ENCODE peak calls at places on chromosomes 16 and 17, in five cellular contexts. J is HFF-Myc, C is H1, V is A549, T is neural progenitor cell. B is an unnamed sample.

GRCh38 chr16:74865922-74866598 is 91.4 kb upstream of the FA2H start:
- DNase-seq in T (peak; percentile 42), V (no peak), C (peak; percentile 47), J (no peak), B (peak; percentile 37)

GRCh38 chr16:70750893-70751467 is 50.0 kb downstream of the VAC14 start:
- DNase-seq in V (no peak), T (no peak), J (no peak), C (no peak), B (peak; percentile 91)

GRCh38 chr17:43791589-43791988 is 11.4 kb downstream of the CFAP97D1 start:
- DNase-seq in C (no peak), V (no peak), J (peak; percentile 72), T (peak; percentile 34), B (peak; percentile 65)

GRCh38 chr17:46964315-46965265 is 14.5 kb downstream of the RPRML start:
- DNase-seq in T (peak; percentile 73), V (no peak), J (no peak), C (no peak), B (no peak)

GRCh38 chr17:64507418-64507766 is 615 bp downstream of the CEP95 start:
- DNase-seq in T (peak; percentile 86), V (peak; percentile 67), C (no peak), J (peak; percentile 61), B (peak; percentile 71)

GRCh38 chr17:13582776-13583414 is 18.8 kb downstream of the HS3ST3A1 start:
- DNase-seq in V (no peak), J (no peak), T (no peak), C (no peak), B (peak; percentile 92)

GRCh38 chr16:14003119-14003570 is 68.0 kb upstream of the MRTFB start:
- DNase-seq in V (no peak), J (peak; percentile 66), C (peak; percentile 66), T (peak; percentile 83), B (peak; percentile 47)

GRCh38 chr17:80619535-80620235 is 75.0 kb downstream of the RPTOR start:
- DNase-seq in J (no peak), V (peak; percentile 69), T (no peak), C (no peak), B (no peak)

GRCh38 chr17:82808921-82809905 is 30.6 kb downstream of the ZNF750 start:
- DNase-seq in C (no peak), T (no peak), J (no peak), V (no peak), B (no peak)

GRCh38 chr17:39402279-39402889 is 958 bp upstream of the FBXL20 start:
- DNase-seq in T (peak; percentile 98), J (peak; percentile 82), V (peak; percentile 98), C (peak; percentile 73), B (peak; percentile 88)

GRCh38 chr16:27281285-27281684 is 12.7 kb upstream of the NSMCE1 start:
- DNase-seq in T (no peak), V (no peak), J (no peak), C (no peak), B (no peak)

GRCh38 chr16:49018259-49018931 is 263.2 kb downstream of the CBLN1 start:
- DNase-seq in C (no peak), J (no peak), T (no peak), V (no peak), B (no peak)

GRCh38 chr17:33871720-33872535 is 383.2 kb upstream of the CCL2 start:
- DNase-seq in J (no peak), C (no peak), V (peak; percentile 7), T (no peak), B (peak; percentile 30)

GRCh38 chr16:58258326-58258725 is 36.5 kb downstream of the PRSS54 start:
- DNase-seq in C (no peak), J (no peak), T (no peak), V (no peak), B (no peak)

GRCh38 chr17:35708149-35708548 is 23.3 kb upstream of the RASL10B start:
- DNase-seq in C (no peak), T (no peak), V (no peak), J (no peak), B (no peak)

GRCh38 chr17:43350888-43351361 is 47.9 kb upstream of the ARL4D start:
- DNase-seq in T (no peak), C (no peak), V (no peak), J (no peak), B (no peak)

GRCh38 chr17:82050761-82051641 is 610 bp downstream of the RFNG start:
- DNase-seq in V (no peak), C (no peak), T (no peak), J (no peak), B (peak; percentile 36)

GRCh38 chr16:85554791-85555548 is 58.2 kb upstream of the GSE1 start:
- DNase-seq in V (peak; percentile 69), J (no peak), T (peak; percentile 62), C (no peak), B (peak; percentile 62)

GRCh38 chr17:66990047-66990446 is 25.5 kb downstream of the CACNG4 start:
- DNase-seq in T (no peak), C (no peak), V (no peak), J (no peak), B (no peak)

GRCh38 chr17:37701424-37702020 is 43.3 kb downstream of the HNF1B start:
- DNase-seq in C (no peak), V (peak; percentile 75), J (no peak), T (peak; percentile 39), B (no peak)

GRCh38 chr17:28953444-28954118 is 2.3 kb upstream of the PHF12 start:
- DNase-seq in C (peak; percentile 69), T (peak; percentile 88), J (no peak), V (peak; percentile 72), B (peak; percentile 25)

GRCh38 chr17:64134216-64134970 is 4.4 kb upstream of the ERN1 start:
- DNase-seq in V (no peak), T (no peak), C (no peak), J (no peak), B (no peak)

GRCh38 chr17:19345486-19346350 is 16.8 kb downstream of the B9D1 start:
- DNase-seq in V (no peak), C (no peak), J (no peak), T (no peak), B (no peak)

GRCh38 chr16:86354641-86355040 is 155.7 kb upstream of the FOXF1 start:
- DNase-seq in T (no peak), C (no peak), V (no peak), J (no peak), B (peak; percentile 80)

DNA sequence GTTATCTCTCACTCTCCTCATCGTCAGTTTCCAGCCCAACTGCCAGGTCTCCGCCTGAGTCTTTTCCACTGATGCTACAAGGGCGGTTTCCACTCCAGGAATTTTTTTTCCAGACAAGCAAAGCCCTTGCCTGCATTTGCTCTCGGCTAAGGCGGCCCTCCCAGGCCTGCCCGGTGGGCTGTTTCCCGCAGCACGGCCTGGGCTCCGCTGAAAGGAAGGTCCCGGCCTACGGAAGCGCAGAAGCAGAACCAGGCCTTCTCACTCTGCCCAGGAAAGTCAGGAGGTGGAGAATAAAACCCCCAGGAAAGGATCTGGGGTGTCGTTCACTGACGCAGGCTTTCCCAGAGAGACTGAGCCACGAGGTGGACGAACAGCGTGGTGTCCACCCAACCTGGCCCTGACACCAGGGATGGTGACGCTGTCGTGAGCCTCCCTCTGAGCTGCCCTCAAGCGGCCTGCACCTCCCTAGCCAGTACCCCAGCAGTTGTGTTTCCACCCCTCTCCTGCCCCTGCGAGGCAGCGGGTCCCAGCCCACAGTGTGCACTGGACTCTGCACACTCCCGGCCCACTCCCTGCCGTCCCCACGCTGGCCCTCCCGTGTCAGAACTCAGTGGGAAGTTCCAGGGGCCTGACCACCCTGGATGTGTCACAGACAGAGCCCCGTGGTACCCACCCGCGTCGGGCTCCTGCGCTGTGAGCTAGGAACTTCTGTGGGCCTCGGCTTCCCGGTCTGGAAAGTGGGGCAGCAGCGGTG is 39.9 kb downstream of the CBFA2T3 start:
- DNase-seq in J (no peak), C (no peak), T (no peak), V (no peak), B (no peak)
- H3K4me3 ChIP-seq in J (no peak overlapping the region), C (no peak overlapping the region), T (no peak overlapping the region), V (no peak overlapping the region), B (no peak overlapping the region)

GRCh38 chr17:74350486-74350885 is 11.2 kb downstream of the BTBD17 start:
- DNase-seq in V (no peak), C (no peak), J (no peak), T (no peak), B (no peak)
- TF ChIP-seq CTCF in V (no peak), C (no peak), J (no peak), T (no peak), B (no peak)

GRCh38 chr17:40615295-40615988 is 32.2 kb downstream of the SMARCE1 start:
- DNase-seq in C (peak; percentile 49), J (no peak), V (peak; percentile 91), T (peak; percentile 68), B (peak; percentile 32)
- H3K4me3 ChIP-seq in C (no peak overlapping the region), J (no peak overlapping the region), V (no peak overlapping the region), T (no peak overlapping the region), B (no peak overlapping the region)

GRCh38 chr17:9646556-9646905 is 1.2 kb downstream of the USP43 start:
- DNase-seq in C (no peak), J (no peak), V (no peak), T (peak; percentile 52), B (no peak)

GRCh38 chr17:9643611-9644010 is 1.7 kb upstream of the USP43 start:
- DNase-seq in V (no peak), J (no peak), C (no peak), T (no peak), B (peak; percentile 58)

GRCh38 chr17:9645858-9646555 is 690 bp downstream of the USP43 start:
- DNase-seq in C (no peak), T (peak; percentile 73), J (no peak), V (peak; percentile 56), B (no peak)

GRCh38 chr17:9647014-9647413 is 1.7 kb downstream of the USP43 start:
- DNase-seq in V (no peak), T (peak; percentile 54), J (no peak), C (no peak), B (no peak)

DNA sequence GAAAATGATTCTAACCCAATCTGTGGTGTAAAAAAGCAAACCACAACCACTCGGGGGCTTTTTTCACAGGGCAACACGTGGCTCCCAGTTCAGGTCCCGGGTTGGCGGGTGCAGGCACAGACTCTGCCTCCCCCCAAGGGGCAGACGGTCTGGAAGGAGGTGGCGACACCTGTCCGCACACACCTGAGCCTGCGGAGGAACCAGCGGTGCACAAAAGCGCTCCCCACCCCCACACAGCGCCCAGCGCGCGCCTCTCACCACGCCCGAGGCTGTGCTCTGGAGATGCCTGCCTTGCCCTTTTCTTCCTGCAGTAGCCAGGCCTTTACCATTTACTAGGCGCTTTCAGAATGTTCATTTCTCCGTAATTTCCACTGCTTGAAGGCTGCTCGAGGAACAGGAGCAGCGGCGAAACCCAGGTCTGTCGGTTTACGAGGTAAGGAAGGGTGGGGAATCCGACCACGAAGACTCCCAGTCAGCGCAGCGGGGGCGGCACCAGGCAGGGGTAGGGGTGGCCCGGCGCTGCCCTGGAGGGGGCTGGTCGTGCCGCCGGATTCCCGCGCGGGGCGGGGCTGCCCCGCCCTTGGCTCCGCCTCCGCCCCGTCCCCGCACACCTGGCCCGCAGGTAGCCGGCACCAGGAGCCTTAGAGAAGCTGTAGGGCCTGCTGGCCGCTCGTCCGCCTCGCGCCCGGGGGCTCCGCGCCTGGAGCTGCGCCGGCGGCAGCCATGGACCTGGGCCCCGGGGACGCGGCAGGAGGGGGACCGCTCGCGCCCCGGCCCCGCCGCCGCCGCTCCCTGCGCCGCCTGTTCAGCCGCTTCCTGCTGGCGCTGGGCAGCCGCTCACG is at the start of gene USP43:
- DNase-seq in C (no peak), T (peak; percentile 41), J (no peak), V (peak; percentile 47), B (peak; percentile 12)
- TF ChIP-seq CTCF in C (no peak), T (no peak), J (no peak), V (no peak), B (no peak)

B was measured in AG10803.